ENCODE peak calls at places on chromosomes 3 and 15, in six cellular contexts. M is AG09309, X is cardiac septum, F is fibroblast of pulmonary artery, R is H7, T is NCI-H774. L is an unnamed sample.
A peak's percentile ranks its signal among the peaks of the same experiment; 100 is the strongest.

GRCh38 chr3:156181509-156181908 is 61.1 kb downstream of the KCNAB1 start:
- DNase-seq in X (no peak), F (peak; percentile 53), M (no peak), T (no peak), R (no peak), L (no peak)

GRCh38 chr3:137148917-137149316 is 191.1 kb downstream of the IL20RB start:
- DNase-seq in R (no peak), F (no peak), M (no peak), X (no peak), T (no peak), L (no peak)

GRCh38 chr15:31398677-31399260 is 72.1 kb downstream of the KLF13 start:
- DNase-seq in F (no peak), M (no peak), R (peak; percentile 12), T (no peak), X (no peak), L (no peak)

GRCh38 chr3:43453981-43454380 is 167.6 kb downstream of the SNRK start:
- DNase-seq in F (no peak), R (no peak), T (no peak), X (no peak), M (no peak), L (no peak)

GRCh38 chr3:139302084-139302800 is 41.6 kb upstream of the MRPS22 start:
- DNase-seq in T (no peak), X (peak; percentile 81), M (peak; percentile 99), R (no peak), F (peak; percentile 99), L (no peak)

GRCh38 chr15:81941479-81941878 is 104.3 kb downstream of the MEX3B start:
- DNase-seq in T (peak; percentile 35), F (no peak), X (no peak), R (no peak), M (no peak), L (no peak)

GRCh38 chr3:39158138-39158715 is 4.8 kb upstream of the CSRNP1 start:
- DNase-seq in F (no peak), M (no peak), R (peak; percentile 18), X (no peak), T (no peak), L (no peak)

GRCh38 chr15:69794643-69795461 is 302.9 kb downstream of the TLE3 start:
- DNase-seq in M (no peak), R (peak; percentile 57), X (no peak), T (no peak), F (peak; percentile 50), L (peak; percentile 41)

GRCh38 chr3:174251696-174252095 is 607.4 kb upstream of the NAALADL2 start:
- DNase-seq in T (no peak), R (no peak), X (no peak), F (peak; percentile 6), M (no peak), L (no peak)

GRCh38 chr3:45596290-45596791 is 1.8 kb downstream of the LIMD1 start:
- DNase-seq in T (no peak), F (no peak), M (no peak), X (peak; percentile 47), R (no peak), L (no peak)

GRCh38 chr3:117407317-117407716 is 697.7 kb downstream of the TUSC7 start:
- DNase-seq in M (no peak), T (no peak), X (no peak), F (peak; percentile 32), R (peak; percentile 7), L (no peak)

GRCh38 chr3:55858302-55858701 is 371.2 kb upstream of the WNT5A start:
- DNase-seq in R (no peak), X (no peak), T (no peak), M (no peak), F (no peak), L (no peak)